ENCODE peak calls at places on chromosomes 11 and 22, in eight cellular contexts. T is PC-9, L is body of pancreas, R is endodermal cell, F is GM12878, D is mammary epithelial cell, O is transverse colon, E is SJSA1. B is an unnamed sample.

GRCh38 chr11:65538915-65539374 is 14.1 kb downstream of the SCYL1 start:
- DNase-seq in T (no peak), L (no peak), R (peak; percentile 83), F (no peak), D (no peak), O (no peak), E (no peak), B (no peak)

GRCh38 chr11:1852885-1853284 is at the start of gene LSP1:
- DNase-seq in T (no peak), L (no peak), R (no peak), F (peak; percentile 92), D (no peak), O (peak; percentile 80), E (no peak), B (no peak)

GRCh38 chr11:15969701-15970329 is 386.5 kb downstream of the SOX6 start:
- DNase-seq in T (no peak), L (no peak), R (no peak), F (peak; percentile 35), D (peak; percentile 97), O (no peak), E (no peak), B (no peak)

GRCh38 chr22:32103648-32104326 is 55.3 kb downstream of the C22orf42 start:
- DNase-seq in T (no peak), L (no peak), R (no peak), F (no peak), D (no peak), O (no peak), E (no peak), B (peak; percentile 20)

GRCh38 chr11:41099654-41100053 is 359.8 kb downstream of the LRRC4C start:
- DNase-seq in T (no peak), L (no peak), R (no peak), F (no peak), D (no peak), O (no peak), E (no peak), B (no peak)

GRCh38 chr11:128859563-128860441 is 7.3 kb downstream of the KCNJ1 start:
- DNase-seq in T (peak; percentile 42), L (peak; percentile 93), R (peak; percentile 96), F (no peak), D (peak; percentile 31), O (peak; percentile 71), E (no peak), B (peak; percentile 76)

GRCh38 chr22:29155966-29156365 is 49.7 kb upstream of the EMID1 start:
- DNase-seq in T (no peak), L (no peak), R (no peak), F (no peak), D (no peak), O (no peak), E (no peak), B (no peak)

GRCh38 chr11:128684582-128685382 is 9.1 kb upstream of the FLI1 start:
- DNase-seq in T (no peak), L (no peak), R (peak; percentile 74), F (no peak), D (no peak), O (no peak), E (no peak), B (no peak)

GRCh38 chr11:109680127-109680526 is 258.1 kb downstream of the C11orf87 start:
- DNase-seq in T (no peak), L (no peak), R (no peak), F (no peak), D (peak; percentile 46), O (no peak), E (no peak), B (peak; percentile 25)

GRCh38 chr11:66334605-66335442 is 1.4 kb downstream of the RIN1 start:
- DNase-seq in T (no peak), L (no peak), R (no peak), F (no peak), D (no peak), O (no peak), E (peak; percentile 59), B (peak; percentile 32)

GRCh38 chr11:83543918-83544491 is 257.8 kb upstream of the CCDC90B start:
- DNase-seq in T (no peak), L (no peak), R (no peak), F (no peak), D (peak; percentile 8), O (no peak), E (no peak), B (no peak)

GRCh38 chr11:47879259-47880184 is 31.4 kb upstream of the NUP160 start:
- DNase-seq in T (no peak), L (no peak), R (no peak), F (no peak), D (no peak), O (no peak), E (no peak), B (no peak)

GRCh38 chr22:34847072-34847471 is 218.9 kb upstream of the ISX start:
- DNase-seq in T (no peak), L (no peak), R (no peak), F (peak; percentile 36), D (peak; percentile 73), O (no peak), E (no peak), B (no peak)

GRCh38 chr11:63761870-63762661 is 6.5 kb downstream of the ZFTA start:
- DNase-seq in T (no peak), L (no peak), R (peak; percentile 95), F (no peak), D (no peak), O (peak; percentile 14), E (no peak), B (no peak)

GRCh38 chr11:19903620-19904069 is 191.0 kb downstream of the NAV2 start:
- DNase-seq in T (peak; percentile 72), L (peak; percentile 91), R (peak; percentile 94), F (peak; percentile 3), D (peak; percentile 58), O (peak; percentile 82), E (peak; percentile 60), B (peak; percentile 89)

GRCh38 chr11:75264971-75265370 is 24.4 kb downstream of the TPBGL start:
- DNase-seq in T (no peak), L (no peak), R (peak; percentile 44), F (no peak), D (no peak), O (peak; percentile 3), E (no peak), B (no peak)

GRCh38 chr11:72712876-72713275 is 38.7 kb upstream of the PDE2A start:
- DNase-seq in T (no peak), L (no peak), R (no peak), F (no peak), D (no peak), O (no peak), E (no peak), B (no peak)

GRCh38 chr11:65491614-65492386 is 7.0 kb upstream of the MALAT1 start:
- DNase-seq in T (peak; percentile 93), L (peak; percentile 83), R (peak; percentile 93), F (no peak), D (peak; percentile 88), O (peak; percentile 90), E (peak; percentile 99), B (no peak)

GRCh38 chr11:121451982-121452608 is at the start of gene SORL1:
- DNase-seq in T (peak; percentile 61), L (peak; percentile 74), R (peak; percentile 95), F (no peak), D (peak; percentile 67), O (peak; percentile 83), E (peak; percentile 43), B (peak; percentile 38)
- H3K27ac ChIP-seq in T (no peak within 1 kb of the TSS), L (peak within 1 kb of the TSS; percentile 52), R (no peak within 1 kb of the TSS), F (peak within 1 kb of the TSS; percentile 76), D (peak within 1 kb of the TSS; percentile 5), O (peak within 1 kb of the TSS; percentile 88), E (no peak within 1 kb of the TSS), B (no peak within 1 kb of the TSS)

GRCh38 chr11:130125638-130126037 is 33.9 kb upstream of the ST14 start:
- DNase-seq in T (no peak), L (no peak), R (peak; percentile 17), F (no peak), D (no peak), O (no peak), E (no peak), B (no peak)

GRCh38 chr11:130122141-130122575 is 37.4 kb upstream of the ST14 start:
- DNase-seq in T (no peak), L (no peak), R (peak; percentile 13), F (no peak), D (peak; percentile 12), O (no peak), E (no peak), B (no peak)

GRCh38 chr11:130121430-130121978 is 38.1 kb upstream of the ST14 start:
- DNase-seq in T (no peak), L (no peak), R (no peak), F (no peak), D (peak; percentile 69), O (no peak), E (no peak), B (no peak)

GRCh38 chr11:130123414-130124040 is 36.1 kb upstream of the ST14 start:
- DNase-seq in T (no peak), L (no peak), R (peak; percentile 30), F (no peak), D (no peak), O (no peak), E (no peak), B (no peak)

GRCh38 chr11:130124096-130124495 is 35.5 kb upstream of the ST14 start:
- DNase-seq in T (peak; percentile 84), L (peak; percentile 18), R (no peak), F (no peak), D (peak; percentile 89), O (peak; percentile 28), E (no peak), B (peak; percentile 88)
- H3K36me3 ChIP-seq in T (peaks cover 58% of the 10 kb centered on the region), L (no peaks in the 10 kb centered on the region), R (peaks cover 100% of the 10 kb centered on the region), F (no peaks in the 10 kb centered on the region), D (peaks cover 42% of the 10 kb centered on the region), O (no peaks in the 10 kb centered on the region), E (peaks cover 31% of the 10 kb centered on the region), B (peaks cover 38% of the 10 kb centered on the region)

GRCh38 chr11:22193348-22194051 is 615 bp downstream of the ANO5 start:
- DNase-seq in T (no peak), L (peak; percentile 54), R (peak; percentile 85), F (no peak), D (no peak), O (peak; percentile 14), E (no peak), B (no peak)
- H3K4me3 ChIP-seq in T (no peak overlapping the region), L (peak overlapping the region; percentile 50), R (peak overlapping the region; percentile 85), F (peak overlapping the region; percentile 60), D (peak overlapping the region; percentile 13), O (peak overlapping the region; percentile 58), E (no peak overlapping the region), B (peak overlapping the region; percentile 49)

DNA sequence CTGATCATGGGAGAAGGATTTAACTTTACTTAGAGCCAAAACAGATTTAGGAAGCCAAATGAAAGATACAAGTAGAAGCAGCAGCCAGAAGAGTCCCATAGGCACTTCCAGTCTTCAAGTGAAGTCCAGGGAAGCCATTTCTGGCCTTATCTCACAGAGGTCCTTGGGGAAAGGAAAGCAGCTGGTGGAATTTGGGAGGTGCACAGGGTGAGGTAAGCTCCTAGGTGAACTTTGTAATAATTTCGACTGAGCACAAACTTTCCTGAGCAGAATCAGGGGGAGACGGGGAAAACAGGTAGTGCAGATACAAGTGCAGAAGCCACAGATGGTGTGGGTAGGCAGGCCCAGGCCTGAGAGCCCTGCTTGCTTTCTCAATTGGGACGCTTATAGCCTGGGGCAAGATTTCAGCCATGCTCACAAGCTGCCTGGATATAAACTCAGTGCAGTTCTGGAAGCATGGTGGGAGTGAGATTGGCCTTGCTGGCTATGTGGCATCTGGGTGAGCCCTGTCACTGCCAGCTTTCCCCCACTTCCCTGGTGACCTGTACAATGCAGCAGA is 44.9 kb downstream of the GAS2 start:
- DNase-seq in T (peak; percentile 22), L (peak; percentile 42), R (no peak), F (no peak), D (peak; percentile 82), O (no peak), E (no peak), B (no peak)
- H3K27ac ChIP-seq in T (no peak overlapping the region), L (peak overlapping the region; percentile 28), R (no peak overlapping the region), F (no peak overlapping the region), D (no peak overlapping the region), O (no peak overlapping the region), E (no peak overlapping the region), B (no peak overlapping the region)